ENCODE peak calls at places on chromosomes 7 and 10, in five cellular contexts. I is HepG2, U is SK-N-SH, K is K562, L is H1. Q is an unnamed sample.

GRCh38 chr7:5450549-5451327 is 27.1 kb upstream of the TNRC18 start:
- DNase-seq in U (peak), K (peak), I (peak), L (peak), Q (no peak)

GRCh38 chr7:41164440-41164839 is 538.5 kb downstream of the INHBA start:
- DNase-seq in L (no peak), I (no peak), K (no peak), U (no peak), Q (no peak)

GRCh38 chr10:5904227-5904626 is 14.2 kb downstream of the FBH1 start:
- DNase-seq in K (no peak), I (no peak), L (no peak), U (no peak), Q (peak)

GRCh38 chr7:51878869-51879268 is 562.3 kb upstream of the COBL start:
- DNase-seq in L (no peak), K (no peak), U (no peak), I (no peak), Q (no peak)

GRCh38 chr7:91759205-91759863 is 121.2 kb downstream of the MTERF1 start:
- DNase-seq in L (no peak), I (peak), K (peak), U (no peak), Q (no peak)

GRCh38 chr10:118362103-118362502 is 20.0 kb upstream of the FAM204A start:
- DNase-seq in I (no peak), U (no peak), K (no peak), L (no peak), Q (no peak)

GRCh38 chr10:72461085-72461484 is 106.4 kb upstream of the DNAJB12 start:
- DNase-seq in I (no peak), K (peak), U (peak), L (no peak), Q (no peak)

GRCh38 chr10:67779455-67780205 is 58.4 kb downstream of the DNAJC12 start:
- DNase-seq in K (peak), I (peak), U (peak), L (peak), Q (no peak)

GRCh38 chr7:98394377-98394836 is 6.5 kb downstream of the BAIAP2L1 start:
- DNase-seq in L (no peak), I (no peak), K (no peak), U (no peak), Q (no peak)

GRCh38 chr7:40162516-40162915 is 27.7 kb downstream of the SUGCT start:
- DNase-seq in U (no peak), K (no peak), L (no peak), I (no peak), Q (no peak)

GRCh38 chr7:82755705-82756551 is 312.4 kb upstream of the CACNA2D1 start:
- DNase-seq in I (no peak), U (no peak), L (no peak), K (no peak), Q (no peak)

GRCh38 chr10:82191653-82192052 is 316.7 kb downstream of the NRG3 start:
- DNase-seq in I (no peak), K (no peak), U (no peak), L (no peak), Q (no peak)

GRCh38 chr10:51867956-51868355 is 168.6 kb upstream of the CSTF2T start:
- DNase-seq in U (no peak), L (no peak), I (no peak), K (no peak), Q (no peak)

GRCh38 chr10:58565256-58565655 is 52.6 kb downstream of the BICC1 start:
- DNase-seq in I (no peak), U (peak), K (no peak), L (no peak), Q (no peak)

GRCh38 chr10:31197886-31198285 is 121.1 kb upstream of the ZEB1 start:
- DNase-seq in I (no peak), U (no peak), L (no peak), K (no peak), Q (no peak)

GRCh38 chr7:43112088-43112940 is at the start of gene HECW1:
- DNase-seq in U (no peak), K (no peak), I (no peak), L (peak), Q (no peak)

GRCh38 chr10:64523065-64523759 is 1002.0 kb downstream of the REEP3 start:
- DNase-seq in I (no peak), L (no peak), K (no peak), U (no peak), Q (no peak)

GRCh38 chr7:66145404-66145843 is 30.8 kb downstream of the CRCP start:
- DNase-seq in L (no peak), U (peak), K (no peak), I (no peak), Q (no peak)

GRCh38 chr10:73553726-73554125 is 37.4 kb downstream of the USP54 start:
- DNase-seq in U (no peak), I (no peak), L (no peak), K (no peak), Q (no peak)

GRCh38 chr10:24661374-24661773 is 62.3 kb downstream of the ARHGAP21 start:
- DNase-seq in K (no peak), I (no peak), L (no peak), U (no peak), Q (no peak)

GRCh38 chr7:55254596-55255500 is 110.3 kb upstream of the LANCL2 start:
- DNase-seq in K (peak), L (peak), U (peak), I (peak), Q (no peak)

GRCh38 chr7:144027070-144027469 is 21.7 kb upstream of the OR2A5 start:
- DNase-seq in L (no peak), I (peak), U (peak), K (peak), Q (no peak)

GRCh38 chr7:35817930-35818329 is 17.1 kb downstream of the SEPTIN7 start:
- DNase-seq in I (no peak), L (no peak), U (no peak), K (no peak), Q (no peak)

GRCh38 chr10:99870051-99870730 is 87.8 kb downstream of the ABCC2 start:
- DNase-seq in K (no peak), L (no peak), U (no peak), I (no peak), Q (no peak)

GRCh38 chr10:72171175-72171630 is 44.6 kb upstream of the ANAPC16 start:
- DNase-seq in K (peak), L (no peak), U (no peak), I (peak), Q (no peak)

GRCh38 chr10:2081501-2081900 is 344.2 kb upstream of the ADARB2 start:
- DNase-seq in L (peak), K (peak), U (no peak), I (no peak), Q (peak)

GRCh38 chr10:116877391-116877790 is 28.1 kb downstream of the ENO4 start:
- DNase-seq in L (no peak), U (no peak), K (no peak), I (no peak), Q (no peak)

GRCh38 chr10:49049660-49050059 is 65.7 kb downstream of the VSTM4 start:
- DNase-seq in I (no peak), L (no peak), U (no peak), K (no peak), Q (no peak)

GRCh38 chr10:49053998-49054692 is 61.2 kb downstream of the VSTM4 start:
- DNase-seq in U (no peak), I (no peak), L (no peak), K (no peak), Q (no peak)

GRCh38 chr10:49050338-49050737 is 65.0 kb downstream of the VSTM4 start:
- DNase-seq in I (no peak), U (no peak), L (no peak), K (no peak), Q (no peak)

GRCh38 chr10:49053053-49053997 is 62.0 kb downstream of the VSTM4 start:
- DNase-seq in U (no peak), I (no peak), L (no peak), K (no peak), Q (peak)

GRCh38 chr10:49052069-49052468 is 63.3 kb downstream of the VSTM4 start:
- DNase-seq in K (no peak), L (no peak), I (no peak), U (no peak), Q (no peak)
- H2AFZ ChIP-seq in K (no peak), L (no peak), I (no peak), U (no peak), Q (no peak)

GRCh38 chr10:103918053-103918846 is at the start of gene STN1:
- DNase-seq in L (peak), K (peak), I (peak), U (peak), Q (peak)
- TF ChIP-seq EP300 in L (peak), K (peak), I (no peak), U (no peak), Q (peak)

GRCh38 chr7:28573059-28573553 is 160.8 kb downstream of the CREB5 start:
- DNase-seq in L (no peak), U (peak), I (peak), K (no peak), Q (no peak)

GRCh38 chr7:28572321-28573058 is 160.2 kb downstream of the CREB5 start:
- DNase-seq in K (no peak), L (no peak), U (peak), I (no peak), Q (no peak)

GRCh38 chr7:28571405-28571804 is 159.1 kb downstream of the CREB5 start:
- DNase-seq in U (no peak), I (no peak), L (no peak), K (no peak), Q (no peak)

GRCh38 chr7:28570970-28571288 is 158.6 kb downstream of the CREB5 start:
- DNase-seq in I (peak), K (no peak), U (no peak), L (no peak), Q (no peak)

DNA sequence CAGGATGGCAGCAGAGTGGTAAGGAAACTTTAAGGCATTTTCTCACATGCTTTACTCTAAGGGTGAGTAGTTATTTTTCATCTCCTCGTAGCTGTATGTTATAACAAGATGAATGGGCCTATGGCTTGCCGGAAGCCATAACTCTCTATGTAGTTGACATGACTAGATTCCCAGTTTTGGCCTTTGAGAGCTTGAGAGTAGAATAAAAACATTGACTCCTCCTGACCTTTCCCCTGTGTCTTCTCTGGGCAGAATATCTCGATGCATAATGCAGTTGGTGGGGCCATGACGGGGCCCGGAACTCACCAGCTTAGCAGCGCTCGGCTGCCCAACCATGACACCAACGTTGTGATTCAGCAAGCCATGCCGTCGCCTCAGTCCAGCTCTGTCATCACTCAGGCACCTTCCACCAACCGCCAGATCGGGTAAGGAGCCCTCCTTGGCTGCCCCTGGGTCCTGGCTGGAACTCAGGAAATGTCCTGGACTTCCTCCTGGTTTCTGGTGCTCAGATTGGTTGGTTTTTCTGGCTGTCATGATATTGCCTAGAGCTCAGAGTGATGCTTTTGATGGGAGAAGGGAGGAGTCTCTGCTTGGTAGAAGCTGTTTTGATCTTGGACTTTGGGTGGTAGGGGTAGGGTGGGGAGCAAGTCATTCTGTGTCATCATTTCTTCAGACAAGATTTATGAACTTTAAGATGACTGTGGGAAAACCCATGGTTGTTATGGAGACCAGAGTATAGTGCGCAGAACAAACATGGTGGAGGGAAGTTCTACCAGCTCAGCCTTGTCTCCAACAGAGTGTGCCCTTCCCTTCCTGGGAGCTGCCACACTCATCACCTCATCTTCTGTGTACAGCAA is 158.0 kb downstream of the CREB5 start:
- DNase-seq in K (no peak), I (no peak), U (no peak), L (no peak), Q (no peak)
- H3K4me2 ChIP-seq in K (no peak), I (no peak), U (no peak), L (no peak), Q (peak)

GRCh38 chr7:2403014-2403717 is at the start of gene CHST12:
- DNase-seq in I (peak), U (peak), K (peak), L (peak), Q (peak)
- H2AFZ ChIP-seq in I (no peak), U (peak), K (peak), L (peak), Q (peak)

GRCh38 chr10:92846-93245 is 42.4 kb upstream of the ZMYND11 start:
- DNase-seq in U (no peak), K (no peak), I (no peak), L (no peak), Q (no peak)
- TF ChIP-seq EP300 in U (no peak), K (no peak), I (no peak), L (no peak), Q (no peak)

DNA sequence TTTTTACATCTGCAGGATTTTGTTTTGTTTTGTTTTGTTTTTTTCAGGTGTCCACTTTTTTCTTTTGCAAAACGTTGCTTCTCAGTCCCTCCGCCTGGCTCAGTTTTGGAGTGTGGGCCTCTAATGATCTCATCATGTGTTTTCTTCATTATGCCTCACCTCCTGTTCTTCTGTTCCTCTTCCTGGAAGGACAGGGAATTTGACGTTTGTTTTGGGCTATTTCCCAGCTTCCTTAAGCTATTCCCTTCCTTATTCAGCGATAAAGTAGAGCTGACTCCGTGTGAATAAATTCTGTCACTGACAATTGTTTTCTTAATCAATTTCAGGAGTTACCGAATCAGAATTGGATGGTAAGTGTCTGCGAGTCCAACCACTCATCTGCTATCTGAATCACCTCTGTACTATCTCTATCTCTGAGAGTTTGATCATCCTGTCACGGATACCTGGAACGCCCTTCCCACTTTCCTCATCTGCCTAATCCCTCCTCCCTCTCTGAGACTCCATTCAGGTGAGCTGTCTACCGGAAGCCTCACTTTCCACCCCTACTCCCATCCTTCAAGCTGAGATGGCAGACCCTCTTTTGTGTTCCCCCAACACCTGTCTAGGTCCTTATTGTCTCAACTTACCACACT is 218.4 kb downstream of the GATA3 start:
- DNase-seq in L (no peak), I (no peak), U (no peak), K (no peak), Q (no peak)
- H3K4me2 ChIP-seq in L (no peak), I (no peak), U (no peak), K (no peak), Q (no peak)

GRCh38 chr10:128221787-128222186 is 95.6 kb upstream of the MKI67 start:
- DNase-seq in U (no peak), K (no peak), I (no peak), L (no peak), Q (no peak)
- H2AFZ ChIP-seq in U (no peak), K (no peak), I (no peak), L (no peak), Q (no peak)

GRCh38 chr7:18866359-18867036 is 250.9 kb downstream of the TWIST1 start:
- DNase-seq in K (no peak), I (no peak), U (no peak), L (no peak), Q (peak)
- TF ChIP-seq EP300 in K (no peak), I (no peak), U (peak), L (no peak), Q (no peak)

DNA sequence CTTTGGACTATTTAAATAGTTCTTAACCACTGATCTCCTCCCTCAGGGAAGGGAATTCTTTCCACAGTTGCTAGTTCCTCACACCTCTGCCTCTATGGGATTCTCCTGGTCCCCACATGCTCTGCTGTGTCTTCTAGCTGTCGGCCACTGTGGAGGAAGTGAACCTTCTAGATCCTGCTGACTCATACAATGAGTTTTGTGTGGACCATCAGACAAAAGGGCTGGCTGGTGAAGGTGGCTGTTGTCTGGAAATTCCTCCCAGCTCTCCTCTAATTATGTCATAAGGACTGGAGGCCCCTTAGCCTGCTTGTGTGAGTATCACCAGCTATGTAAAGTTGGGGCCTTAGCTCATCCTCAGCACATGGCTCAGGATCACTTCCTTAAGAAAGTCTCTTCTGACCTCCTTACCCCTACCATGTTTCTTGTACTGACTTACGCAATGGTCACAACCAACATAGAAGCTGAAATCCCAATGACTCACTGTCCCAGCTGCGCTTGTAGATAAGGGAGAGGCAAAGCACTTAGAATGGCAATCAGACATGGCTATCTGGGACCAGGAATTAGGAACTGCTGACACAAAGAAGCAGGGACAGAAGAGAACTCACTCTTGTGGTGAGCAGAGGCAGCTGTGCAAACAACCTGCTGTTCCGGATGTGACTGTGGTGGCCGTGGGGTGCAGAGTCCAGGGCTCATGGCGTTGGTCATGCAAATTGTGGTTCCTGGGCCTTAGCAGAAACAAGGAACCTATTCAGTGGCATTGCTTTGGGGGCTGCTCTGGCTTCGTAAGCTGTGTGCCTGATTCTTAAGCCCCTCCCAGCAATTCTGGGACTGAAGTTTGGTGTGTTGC is 2.5 kb upstream of the MACC1 start:
- DNase-seq in K (peak), U (no peak), I (peak), L (no peak), Q (peak)
- H3K4me2 ChIP-seq in K (peak), U (no peak), I (peak), L (no peak), Q (peak)

GRCh38 chr10:91879514-91880170 is 29.6 kb downstream of the FGFBP3 start:
- DNase-seq in U (no peak), L (no peak), I (no peak), K (no peak), Q (no peak)
- H2AFZ ChIP-seq in U (peak), L (no peak), I (no peak), K (no peak), Q (no peak)

Q was measured in GM12878.